ENCODE peak calls at places on chromosome 19, in four cellular contexts. One of them, this sample, is unnamed.

GRCh38 chr19:2041436-2041685 is 9.7 kb downstream of the MKNK2 start:
- DNase-seq in HEK293T: no peak
- DNase-seq in stimulated activated CD4-positive, alpha-beta T cell treated with anti-CD3 and anti-CD28 coated beads, Interleukin-4, amount 100 ng/mL, for 24 hours: no peak
- DNase-seq in AML-193: no peak
- DNase-seq in this sample: no peak

GRCh38 chr19:21434967-21435544 is 38.1 kb downstream of the ZNF493 start:
- DNase-seq in AML-193: no peak
- DNase-seq in stimulated activated CD4-positive, alpha-beta T cell treated with anti-CD3 and anti-CD28 coated beads, Interleukin-4, amount 100 ng/mL, for 24 hours: no peak
- DNase-seq in HEK293T: no peak
- DNase-seq in this sample: no peak

GRCh38 chr19:56476671-56477428 is at the start of gene ZNF667:
- DNase-seq in stimulated activated CD4-positive, alpha-beta T cell treated with anti-CD3 and anti-CD28 coated beads, Interleukin-4, amount 100 ng/mL, for 24 hours: peak
- DNase-seq in AML-193: no peak
- DNase-seq in HEK293T: no peak
- DNase-seq in this sample: peak

GRCh38 chr19:44544031-44544430 is 14.6 kb upstream of the CEACAM20 start:
- DNase-seq in stimulated activated CD4-positive, alpha-beta T cell treated with anti-CD3 and anti-CD28 coated beads, Interleukin-4, amount 100 ng/mL, for 24 hours: no peak
- DNase-seq in HEK293T: no peak
- DNase-seq in AML-193: no peak
- DNase-seq in this sample: no peak

GRCh38 chr19:38247734-38248268 is 8.4 kb downstream of the PPP1R14A start:
- DNase-seq in stimulated activated CD4-positive, alpha-beta T cell treated with anti-CD3 and anti-CD28 coated beads, Interleukin-4, amount 100 ng/mL, for 24 hours: no peak
- DNase-seq in AML-193: no peak
- DNase-seq in HEK293T: no peak
- DNase-seq in this sample: no peak

GRCh38 chr19:2479556-2480194 is 3.7 kb downstream of the GADD45B start:
- DNase-seq in HEK293T: no peak
- DNase-seq in AML-193: no peak
- DNase-seq in stimulated activated CD4-positive, alpha-beta T cell treated with anti-CD3 and anti-CD28 coated beads, Interleukin-4, amount 100 ng/mL, for 24 hours: no peak
- DNase-seq in this sample: no peak

GRCh38 chr19:10112895-10113591 is 1.6 kb downstream of the P2RY11 start:
- DNase-seq in AML-193: no peak
- DNase-seq in stimulated activated CD4-positive, alpha-beta T cell treated with anti-CD3 and anti-CD28 coated beads, Interleukin-4, amount 100 ng/mL, for 24 hours: peak
- DNase-seq in HEK293T: peak
- DNase-seq in this sample: peak

GRCh38 chr19:37466277-37466797 is 907 bp downstream of the ZNF569 start:
- DNase-seq in HEK293T: no peak
- DNase-seq in stimulated activated CD4-positive, alpha-beta T cell treated with anti-CD3 and anti-CD28 coated beads, Interleukin-4, amount 100 ng/mL, for 24 hours: no peak
- DNase-seq in AML-193: no peak
- DNase-seq in this sample: no peak

GRCh38 chr19:45668342-45668871 is 386 bp downstream of the GIPR start:
- DNase-seq in stimulated activated CD4-positive, alpha-beta T cell treated with anti-CD3 and anti-CD28 coated beads, Interleukin-4, amount 100 ng/mL, for 24 hours: peak
- DNase-seq in HEK293T: no peak
- DNase-seq in AML-193: no peak
- DNase-seq in this sample: no peak

GRCh38 chr19:48487944-48488343 is 18.8 kb downstream of the CYTH2 start:
- DNase-seq in AML-193: no peak
- DNase-seq in stimulated activated CD4-positive, alpha-beta T cell treated with anti-CD3 and anti-CD28 coated beads, Interleukin-4, amount 100 ng/mL, for 24 hours: no peak
- DNase-seq in HEK293T: no peak
- DNase-seq in this sample: no peak